ENCODE peak calls at places on chromosome 19, in four cellular contexts. One of them, this sample, is unnamed.

GRCh38 chr19:29860492-29860891 is 48.7 kb downstream of the CCNE1 start:
- DNase-seq in thoracic aorta: no peak
- DNase-seq in fibroblast of mammary gland: no peak
- DNase-seq in fibroblast of the aortic adventitia: no peak
- DNase-seq in this sample: no peak

GRCh38 chr19:39969681-39970423 is 1.1 kb upstream of the PSMC4 start:
- DNase-seq in fibroblast of the aortic adventitia: no peak
- DNase-seq in fibroblast of mammary gland: no peak
- DNase-seq in thoracic aorta: no peak
- DNase-seq in this sample: no peak

GRCh38 chr19:7197760-7198696 is 96.2 kb downstream of the INSR start:
- DNase-seq in fibroblast of mammary gland: peak
- DNase-seq in thoracic aorta: peak
- DNase-seq in fibroblast of the aortic adventitia: peak
- DNase-seq in this sample: peak

GRCh38 chr19:15123900-15124299 is 16.7 kb downstream of the SYDE1 start:
- DNase-seq in fibroblast of the aortic adventitia: no peak
- DNase-seq in fibroblast of mammary gland: no peak
- DNase-seq in thoracic aorta: no peak
- DNase-seq in this sample: peak

GRCh38 chr19:54282706-54283105 is 1.8 kb upstream of the LILRB2 start:
- DNase-seq in thoracic aorta: no peak
- DNase-seq in fibroblast of the aortic adventitia: no peak
- DNase-seq in fibroblast of mammary gland: no peak
- DNase-seq in this sample: no peak

GRCh38 chr19:30106417-30107095 is 164.5 kb downstream of the URI1 start:
- DNase-seq in fibroblast of the aortic adventitia: no peak
- DNase-seq in fibroblast of mammary gland: no peak
- DNase-seq in thoracic aorta: no peak
- DNase-seq in this sample: no peak

GRCh38 chr19:35513975-35514809 is 743 bp upstream of the DMKN start:
- DNase-seq in thoracic aorta: no peak
- DNase-seq in fibroblast of mammary gland: peak
- DNase-seq in fibroblast of the aortic adventitia: peak
- DNase-seq in this sample: peak

GRCh38 chr19:21022996-21023395 is 2.5 kb downstream of the ZNF430 start:
- DNase-seq in fibroblast of the aortic adventitia: peak
- DNase-seq in fibroblast of mammary gland: peak
- DNase-seq in thoracic aorta: no peak
- DNase-seq in this sample: peak

GRCh38 chr19:52646571-52647222 is 8.5 kb upstream of the ZNF83 start:
- DNase-seq in fibroblast of the aortic adventitia: no peak
- DNase-seq in fibroblast of mammary gland: peak
- DNase-seq in thoracic aorta: no peak
- DNase-seq in this sample: no peak

GRCh38 chr19:54063350-54064078 is at the start of gene VSTM1:
- DNase-seq in thoracic aorta: no peak
- DNase-seq in fibroblast of mammary gland: no peak
- DNase-seq in fibroblast of the aortic adventitia: no peak
- DNase-seq in this sample: no peak

GRCh38 chr19:35644206-35644986 is 2.9 kb downstream of the ETV2 start:
- DNase-seq in fibroblast of the aortic adventitia: peak
- DNase-seq in fibroblast of mammary gland: peak
- DNase-seq in thoracic aorta: peak
- DNase-seq in this sample: peak

GRCh38 chr19:1106841-1107654 is 3.3 kb downstream of the GPX4 start:
- DNase-seq in fibroblast of the aortic adventitia: peak
- DNase-seq in thoracic aorta: no peak
- DNase-seq in fibroblast of mammary gland: peak
- DNase-seq in this sample: peak
- TF ChIP-seq CTCF in fibroblast of the aortic adventitia: peak
- TF ChIP-seq CTCF in thoracic aorta: no peak
- TF ChIP-seq CTCF in fibroblast of mammary gland: peak
- TF ChIP-seq CTCF in this sample: peak

GRCh38 chr19:41959056-41960053 is at the start of gene RABAC1:
- DNase-seq in thoracic aorta: peak
- DNase-seq in fibroblast of the aortic adventitia: peak
- DNase-seq in fibroblast of mammary gland: peak
- DNase-seq in this sample: peak
- TF ChIP-seq CTCF in thoracic aorta: no peak
- TF ChIP-seq CTCF in fibroblast of the aortic adventitia: peak
- TF ChIP-seq CTCF in fibroblast of mammary gland: peak
- TF ChIP-seq CTCF in this sample: peak

GRCh38 chr19:18603255-18603957 is 3.2 kb downstream of the CRLF1 start:
- DNase-seq in fibroblast of the aortic adventitia: peak
- DNase-seq in fibroblast of mammary gland: no peak
- DNase-seq in thoracic aorta: no peak
- DNase-seq in this sample: peak
- TF ChIP-seq CTCF in fibroblast of the aortic adventitia: peak
- TF ChIP-seq CTCF in fibroblast of mammary gland: peak
- TF ChIP-seq CTCF in thoracic aorta: peak
- TF ChIP-seq CTCF in this sample: no peak

DNA sequence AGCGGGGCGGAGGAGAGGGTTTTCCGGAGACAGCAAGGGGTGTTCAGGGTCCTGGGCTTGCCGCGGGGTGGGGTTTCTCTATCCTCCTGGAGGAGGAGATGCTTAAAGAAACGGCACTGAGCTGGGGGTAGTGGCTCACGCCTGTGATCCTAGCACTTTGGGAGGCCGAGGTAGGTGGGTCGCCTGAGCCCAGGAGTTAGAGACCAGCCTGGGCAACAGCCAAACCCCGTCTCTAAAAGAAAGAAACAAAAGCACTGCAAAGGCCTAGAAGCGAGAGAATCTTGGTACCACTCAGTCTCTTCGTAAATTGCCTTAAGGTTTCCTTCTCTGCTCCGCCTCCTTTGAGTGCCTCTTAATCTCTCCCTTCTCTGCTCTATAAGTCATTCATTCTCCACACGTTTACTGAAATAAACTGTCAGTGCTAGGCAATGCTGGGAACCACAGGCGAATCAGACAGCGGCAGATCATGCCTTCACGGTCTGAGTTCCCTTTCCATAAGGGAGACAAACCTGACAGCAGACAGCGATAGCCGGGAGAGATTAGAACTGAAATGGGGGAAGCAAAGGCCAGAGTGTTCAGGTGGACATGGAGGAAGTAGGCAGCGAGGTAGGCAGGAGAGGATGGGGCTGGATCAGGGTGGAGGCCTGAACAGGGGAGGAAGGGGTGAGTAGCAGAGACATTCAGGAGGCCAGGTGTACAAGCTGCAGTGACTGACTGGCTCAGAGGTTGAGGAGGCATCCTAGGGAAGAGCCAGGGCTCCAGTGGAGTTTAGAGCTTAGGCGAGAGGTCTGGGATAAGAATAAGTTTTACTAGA is 580 bp downstream of the EIF3K start:
- DNase-seq in thoracic aorta: no peak
- DNase-seq in fibroblast of mammary gland: no peak
- DNase-seq in fibroblast of the aortic adventitia: no peak
- DNase-seq in this sample: no peak
- TF ChIP-seq CTCF in thoracic aorta: no peak
- TF ChIP-seq CTCF in fibroblast of mammary gland: no peak
- TF ChIP-seq CTCF in fibroblast of the aortic adventitia: no peak
- TF ChIP-seq CTCF in this sample: no peak

GRCh38 chr19:18832331-18833140 is 777 bp downstream of the UPF1 start:
- DNase-seq in fibroblast of mammary gland: peak
- DNase-seq in fibroblast of the aortic adventitia: no peak
- DNase-seq in thoracic aorta: no peak
- DNase-seq in this sample: no peak
- TF ChIP-seq CTCF in fibroblast of mammary gland: peak
- TF ChIP-seq CTCF in fibroblast of the aortic adventitia: peak
- TF ChIP-seq CTCF in thoracic aorta: no peak
- TF ChIP-seq CTCF in this sample: peak

GRCh38 chr19:46825731-46826055 is 25.0 kb downstream of the AP2S1 start:
- DNase-seq in thoracic aorta: no peak
- DNase-seq in fibroblast of mammary gland: no peak
- DNase-seq in fibroblast of the aortic adventitia: no peak
- DNase-seq in this sample: no peak
- TF ChIP-seq CTCF in thoracic aorta: no peak
- TF ChIP-seq CTCF in fibroblast of mammary gland: no peak
- TF ChIP-seq CTCF in fibroblast of the aortic adventitia: no peak
- TF ChIP-seq CTCF in this sample: no peak

DNA sequence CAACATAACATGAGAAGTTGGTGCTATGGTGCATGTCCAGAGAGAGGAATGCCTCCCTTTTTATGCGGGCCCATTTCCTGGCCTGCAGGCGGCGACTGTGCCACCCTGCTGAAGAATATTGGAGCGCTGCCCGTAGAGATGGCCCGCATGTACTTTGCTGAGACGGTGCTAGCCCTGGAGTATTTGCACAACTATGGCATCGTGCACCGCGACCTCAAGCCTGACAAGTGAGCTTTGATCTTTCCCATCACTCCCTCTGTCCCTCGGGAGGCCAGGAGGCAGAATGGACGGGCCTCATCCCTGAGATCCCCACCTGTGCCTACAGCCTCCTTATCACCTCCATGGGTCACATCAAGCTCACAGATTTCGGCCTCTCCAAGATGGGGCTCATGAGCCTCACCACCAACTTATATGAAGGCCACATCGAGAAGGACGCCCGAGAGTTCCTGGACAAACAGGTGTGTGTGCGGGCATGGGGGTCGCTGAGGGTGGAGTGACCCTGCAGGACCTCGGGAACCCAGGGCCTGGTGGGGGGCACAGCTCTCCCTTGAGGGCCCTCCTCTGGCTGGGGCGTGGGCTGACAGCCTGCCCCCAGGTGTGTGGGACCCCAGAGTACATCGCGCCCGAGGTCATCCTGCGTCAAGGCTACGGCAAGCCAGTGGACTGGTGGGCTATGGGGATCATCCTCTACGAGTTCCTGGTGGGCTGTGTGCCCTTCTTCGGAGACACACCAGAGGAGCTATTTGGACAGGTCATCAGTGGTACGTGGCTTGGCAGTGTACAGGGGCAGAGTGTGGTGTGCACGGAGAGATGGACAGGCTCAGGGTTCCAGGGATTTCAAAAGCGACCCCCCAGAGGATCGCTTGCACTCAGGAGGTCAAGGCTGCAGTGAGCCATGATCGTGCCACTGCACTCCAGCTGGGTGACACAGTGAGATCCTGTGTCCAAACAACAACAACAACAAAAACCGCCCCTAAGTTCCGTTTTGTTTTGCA is 16.2 kb downstream of the DNASE2 start:
- DNase-seq in fibroblast of the aortic adventitia: no peak
- DNase-seq in thoracic aorta: no peak
- DNase-seq in fibroblast of mammary gland: no peak
- DNase-seq in this sample: no peak
- TF ChIP-seq CTCF in fibroblast of the aortic adventitia: no peak
- TF ChIP-seq CTCF in thoracic aorta: no peak
- TF ChIP-seq CTCF in fibroblast of mammary gland: no peak
- TF ChIP-seq CTCF in this sample: no peak

GRCh38 chr19:4506449-4507149 is 11.7 kb downstream of the PLIN4 start:
- DNase-seq in fibroblast of the aortic adventitia: peak
- DNase-seq in thoracic aorta: no peak
- DNase-seq in fibroblast of mammary gland: peak
- DNase-seq in this sample: peak
- TF ChIP-seq CTCF in fibroblast of the aortic adventitia: no peak
- TF ChIP-seq CTCF in thoracic aorta: no peak
- TF ChIP-seq CTCF in fibroblast of mammary gland: no peak
- TF ChIP-seq CTCF in this sample: no peak

DNA sequence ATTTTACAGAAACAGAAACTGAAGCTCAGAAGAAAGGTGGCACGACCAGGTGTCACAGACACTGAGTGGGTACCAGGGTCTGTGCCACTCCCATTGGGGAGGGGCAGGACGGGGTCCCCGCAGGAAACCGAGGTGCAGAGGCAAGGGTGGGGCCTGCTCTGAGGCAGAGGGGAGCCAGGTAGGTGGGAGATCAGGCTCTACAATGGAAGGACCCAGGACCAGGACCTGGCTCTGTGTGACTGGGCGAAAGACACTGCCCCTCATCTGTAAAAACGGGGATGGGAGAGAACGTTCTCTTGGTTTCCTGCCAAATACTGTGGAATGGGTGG is 2.8 kb downstream of the PTGIR start:
- DNase-seq in fibroblast of the aortic adventitia: no peak
- DNase-seq in thoracic aorta: no peak
- DNase-seq in fibroblast of mammary gland: no peak
- DNase-seq in this sample: no peak
- TF ChIP-seq CTCF in fibroblast of the aortic adventitia: no peak
- TF ChIP-seq CTCF in thoracic aorta: no peak
- TF ChIP-seq CTCF in fibroblast of mammary gland: no peak
- TF ChIP-seq CTCF in this sample: no peak

GRCh38 chr19:49127674-49128544 is 8.6 kb downstream of the PPFIA3 start:
- DNase-seq in fibroblast of mammary gland: peak
- DNase-seq in thoracic aorta: peak
- DNase-seq in fibroblast of the aortic adventitia: peak
- DNase-seq in this sample: peak
- TF ChIP-seq CTCF in fibroblast of mammary gland: no peak
- TF ChIP-seq CTCF in thoracic aorta: no peak
- TF ChIP-seq CTCF in fibroblast of the aortic adventitia: peak
- TF ChIP-seq CTCF in this sample: no peak